ENCODE peak calls at places on chromosomes 13 and 19, in six cellular contexts. O is T follicular helper cell, L is T-cell, C is SW 1271, R is posterior vena cava, T is IMR-90. J is an unnamed sample.

GRCh38 chr13:113794086-113794485 is 35.1 kb downstream of the TMEM255B start:
- DNase-seq in T (no peak), R (peak), O (no peak), L (no peak), C (no peak), J (no peak)

GRCh38 chr19:37932985-37933953 is 26.3 kb downstream of the SIPA1L3 start:
- DNase-seq in L (no peak), O (no peak), R (no peak), C (peak), T (peak), J (no peak)

GRCh38 chr13:24921003-24921402 is 157.0 kb downstream of the RNF17 start:
- DNase-seq in T (no peak), L (no peak), C (no peak), R (no peak), O (no peak), J (no peak)

GRCh38 chr13:113864303-113864890 is 521 bp upstream of the GAS6 start:
- DNase-seq in L (no peak), T (peak), C (no peak), O (no peak), R (peak), J (peak)

GRCh38 chr19:409006-409514 is at the start of gene C2CD4C:
- DNase-seq in C (no peak), T (no peak), R (peak), L (no peak), O (no peak), J (no peak)

GRCh38 chr19:14015454-14016035 is 9.4 kb upstream of the RFX1 start:
- DNase-seq in L (no peak), O (no peak), T (no peak), C (no peak), R (no peak), J (no peak)

GRCh38 chr19:15298847-15299567 is 33.3 kb downstream of the BRD4 start:
- DNase-seq in O (no peak), C (no peak), R (peak), T (no peak), L (no peak), J (no peak)

GRCh38 chr19:38130399-38130798 is 93.6 kb downstream of the DPF1 start:
- DNase-seq in R (no peak), T (no peak), L (no peak), O (no peak), C (no peak), J (no peak)

GRCh38 chr13:114143806-114144605 is 11.6 kb upstream of the RASA3 start:
- DNase-seq in L (peak), R (peak), O (peak), T (no peak), C (no peak), J (no peak)

GRCh38 chr19:51541458-51542357 is 10.2 kb upstream of the SIGLEC6 start:
- DNase-seq in L (no peak), T (no peak), C (no peak), R (no peak), O (no peak), J (no peak)

GRCh38 chr13:48043789-48044503 is 6.4 kb downstream of the NUDT15 start:
- DNase-seq in L (no peak), R (no peak), O (no peak), C (no peak), T (peak), J (no peak)

GRCh38 chr13:98570929-98571372 is 6.0 kb downstream of the STK24 start:
- DNase-seq in T (no peak), L (peak), C (peak), O (no peak), R (no peak), J (no peak)

GRCh38 chr19:49465371-49465770 is 8.6 kb upstream of the FLT3LG start:
- DNase-seq in R (no peak), T (no peak), O (no peak), L (no peak), C (no peak), J (no peak)

GRCh38 chr13:37944476-37945442 is 75.2 kb upstream of the TRPC4 start:
- DNase-seq in O (no peak), C (no peak), T (peak), R (no peak), L (no peak), J (no peak)

GRCh38 chr13:29754486-29754806 is 96.0 kb downstream of the UBL3 start:
- DNase-seq in C (no peak), R (no peak), T (peak), L (no peak), O (no peak), J (no peak)

GRCh38 chr13:27302643-27303262 is 32.1 kb downstream of the RASL11A start:
- DNase-seq in O (no peak), L (peak), T (no peak), C (no peak), R (no peak), J (no peak)

GRCh38 chr13:28322256-28322895 is 172.6 kb downstream of the FLT1 start:
- DNase-seq in R (no peak), L (no peak), T (peak), O (no peak), C (no peak), J (no peak)

GRCh38 chr13:27968316-27969072 is 621 bp downstream of the CDX2 start:
- DNase-seq in C (no peak), L (no peak), O (no peak), R (no peak), T (no peak), J (no peak)

GRCh38 chr13:26965976-26966375 is 205.4 kb upstream of the GPR12 start:
- DNase-seq in L (no peak), O (no peak), C (no peak), R (no peak), T (peak), J (no peak)

GRCh38 chr19:23440791-23441190 is 45.5 kb upstream of the ZNF91 start:
- DNase-seq in R (no peak), O (no peak), T (no peak), L (no peak), C (no peak), J (no peak)

GRCh38 chr13:110702591-110703526 is 3.1 kb downstream of the CARS2 start:
- DNase-seq in R (no peak), O (no peak), C (no peak), L (no peak), T (peak), J (no peak)

GRCh38 chr13:103349664-103350063 is 283.4 kb upstream of the SLC10A2 start:
- DNase-seq in O (no peak), T (no peak), R (no peak), C (no peak), L (no peak), J (no peak)

GRCh38 chr19:27805848-27806247 is 1407.1 kb downstream of the UQCRFS1 start:
- DNase-seq in C (no peak), R (no peak), T (no peak), L (no peak), O (no peak), J (no peak)

GRCh38 chr13:100339411-100339935 is 249.1 kb downstream of the GGACT start:
- DNase-seq in O (no peak), C (no peak), L (no peak), T (no peak), R (no peak), J (no peak)

GRCh38 chr19:15294591-15294990 is 37.7 kb downstream of the BRD4 start:
- DNase-seq in O (no peak), C (no peak), R (peak), T (no peak), L (no peak), J (no peak)

GRCh38 chr19:18230941-18231734 is 4.9 kb upstream of the PDE4C start:
- DNase-seq in T (no peak), O (no peak), L (no peak), C (no peak), R (no peak), J (no peak)

GRCh38 chr19:40610396-40611064 is 9.4 kb downstream of the LTBP4 start:
- DNase-seq in T (no peak), R (peak), L (peak), O (peak), C (no peak), J (no peak)

GRCh38 chr19:1455336-1456120 is 5.6 kb downstream of the APC2 start:
- DNase-seq in R (no peak), C (no peak), L (peak), T (peak), O (peak), J (peak)

GRCh38 chr19:42090687-42091086 is 14.7 kb downstream of the ZNF574 start:
- DNase-seq in O (no peak), L (no peak), T (no peak), C (no peak), R (no peak), J (no peak)

GRCh38 chr19:28701491-28701890 is 511.5 kb downstream of the UQCRFS1 start:
- DNase-seq in T (no peak), O (no peak), L (no peak), C (no peak), R (no peak), J (no peak)

GRCh38 chr19:33998302-33998701 is 174.0 kb upstream of the LSM14A start:
- DNase-seq in L (no peak), R (no peak), T (no peak), C (no peak), O (no peak), J (no peak)

J was measured in natural killer cell.